ENCODE peak calls at places on chromosome 1, in seven cellular contexts. J, A, I, F, B, M and R are unnamed samples. For H3K36me3, the result is how much of the 10 kb centered on the place peaks cover.

GRCh38 chr1:7712731-7713323 is 58.3 kb upstream of the VAMP3 start:
- DNase-seq in J (no peak), A (no peak), I (no peak), F (no peak), B (no peak), M (no peak), R (no peak)

GRCh38 chr1:42479621-42480020 is 16.5 kb downstream of the CCDC30 start:
- DNase-seq in J (no peak), A (no peak), I (peak), F (peak), B (peak), M (no peak), R (no peak)

GRCh38 chr1:74937176-74937575 is 197.0 kb upstream of the LHX8 start:
- DNase-seq in J (no peak), A (no peak), I (no peak), F (no peak), B (no peak), M (no peak), R (no peak)

GRCh38 chr1:235853653-235854052 is 13.1 kb downstream of the LYST start:
- DNase-seq in J (no peak), A (no peak), I (no peak), F (no peak), B (no peak), M (no peak), R (no peak)

GRCh38 chr1:66282343-66282852 is 251.6 kb upstream of the SGIP1 start:
- DNase-seq in J (peak), A (no peak), I (no peak), F (peak), B (peak), M (peak), R (no peak)

GRCh38 chr1:67463298-67463960 is 33.2 kb upstream of the SERBP1 start:
- DNase-seq in J (no peak), A (no peak), I (peak), F (no peak), B (no peak), M (no peak), R (no peak)

GRCh38 chr1:41626146-41626545 is 141.7 kb upstream of the EDN2 start:
- DNase-seq in J (no peak), A (no peak), I (no peak), F (peak), B (peak), M (no peak), R (no peak)

GRCh38 chr1:215402147-215402546 is 165.0 kb upstream of the KCTD3 start:
- DNase-seq in J (no peak), A (no peak), I (no peak), F (no peak), B (no peak), M (no peak), R (no peak)

GRCh38 chr1:89908294-89908992 is 86.5 kb upstream of the ZNF326 start:
- DNase-seq in J (no peak), A (no peak), I (no peak), F (no peak), B (no peak), M (peak), R (no peak)

GRCh38 chr1:51636765-51637522 is 20.1 kb downstream of the OSBPL9 start:
- DNase-seq in J (no peak), A (peak), I (no peak), F (peak), B (peak), M (peak), R (peak)

GRCh38 chr1:66214901-66215300 is 319.1 kb upstream of the SGIP1 start:
- DNase-seq in J (no peak), A (no peak), I (no peak), F (peak), B (no peak), M (no peak), R (no peak)

GRCh38 chr1:12451560-12451900 is 166.5 kb downstream of the DHRS3 start:
- DNase-seq in J (no peak), A (no peak), I (no peak), F (no peak), B (no peak), M (no peak), R (no peak)

GRCh38 chr1:221742555-221743415 is 896 bp upstream of the DUSP10 start:
- DNase-seq in J (peak), A (peak), I (peak), F (peak), B (peak), M (peak), R (peak)

GRCh38 chr1:95043141-95043980 is 29.4 kb downstream of the ALG14 start:
- DNase-seq in J (peak), A (peak), I (peak), F (peak), B (peak), M (peak), R (peak)

GRCh38 chr1:95041491-95042165 is 31.1 kb downstream of the ALG14 start:
- DNase-seq in J (no peak), A (no peak), I (peak), F (peak), B (peak), M (peak), R (no peak)

GRCh38 chr1:95040032-95040525 is 32.7 kb downstream of the ALG14 start:
- DNase-seq in J (no peak), A (no peak), I (no peak), F (no peak), B (no peak), M (no peak), R (no peak)

GRCh38 chr1:95039360-95040031 is 33.3 kb downstream of the ALG14 start:
- DNase-seq in J (no peak), A (no peak), I (no peak), F (no peak), B (peak), M (no peak), R (no peak)

GRCh38 chr1:95042286-95042685 is 30.5 kb downstream of the ALG14 start:
- DNase-seq in J (no peak), A (peak), I (peak), F (peak), B (peak), M (no peak), R (no peak)
- H3K4me3 ChIP-seq in J (no peak), A (no peak), I (no peak), F (no peak), B (peak), M (no peak), R (no peak)

GRCh38 chr1:90995495-90995894 is 26.3 kb downstream of the ZNF644 start:
- DNase-seq in J (no peak), A (no peak), I (no peak), F (no peak), B (no peak), M (no peak), R (no peak)

GRCh38 chr1:90990779-90991178 is 31.1 kb downstream of the ZNF644 start:
- DNase-seq in J (no peak), A (no peak), I (no peak), F (no peak), B (no peak), M (no peak), R (no peak)

GRCh38 chr1:90994461-90994860 is 27.4 kb downstream of the ZNF644 start:
- DNase-seq in J (no peak), A (no peak), I (no peak), F (no peak), B (no peak), M (no peak), R (no peak)

GRCh38 chr1:90989990-90990389 is 31.8 kb downstream of the ZNF644 start:
- DNase-seq in J (no peak), A (no peak), I (no peak), F (no peak), B (no peak), M (no peak), R (no peak)

DNA sequence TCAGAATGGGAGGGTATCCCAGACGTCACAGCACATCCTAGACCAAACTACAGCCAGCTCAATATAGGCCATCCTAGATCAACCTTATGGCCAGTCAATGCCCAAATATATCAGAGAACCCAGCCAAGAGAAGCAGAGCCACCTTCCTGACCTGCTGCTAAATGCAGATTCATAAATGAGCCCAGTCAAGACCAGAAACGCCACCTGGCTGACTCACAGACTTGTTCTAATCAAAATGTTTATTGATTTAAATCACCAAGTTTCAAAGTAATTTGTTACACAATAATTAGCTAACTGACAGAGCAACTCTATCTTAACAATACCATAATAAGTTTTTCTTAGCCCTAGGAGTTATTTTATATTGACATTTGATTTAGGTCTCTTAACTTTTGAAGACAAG is 28.6 kb downstream of the ZNF644 start:
- DNase-seq in J (no peak), A (no peak), I (no peak), F (no peak), B (no peak), M (no peak), R (no peak)
- H3K36me3 ChIP-seq in J (under half), A (under half), I (under half), F (under half), B (under half), M (under half), R (under half)

GRCh38 chr1:230745071-230745470 is 2.1 kb upstream of the CAPN9 start:
- DNase-seq in J (no peak), A (no peak), I (no peak), F (no peak), B (no peak), M (no peak), R (no peak)

GRCh38 chr1:230749150-230749549 is 2.0 kb downstream of the CAPN9 start:
- DNase-seq in J (no peak), A (no peak), I (no peak), F (no peak), B (no peak), M (no peak), R (no peak)

GRCh38 chr1:230747886-230748800 is 955 bp downstream of the CAPN9 start:
- DNase-seq in J (no peak), A (no peak), I (no peak), F (no peak), B (no peak), M (no peak), R (no peak)

GRCh38 chr1:230746617-230747016 is 571 bp upstream of the CAPN9 start:
- DNase-seq in J (no peak), A (no peak), I (no peak), F (no peak), B (peak), M (no peak), R (no peak)

DNA sequence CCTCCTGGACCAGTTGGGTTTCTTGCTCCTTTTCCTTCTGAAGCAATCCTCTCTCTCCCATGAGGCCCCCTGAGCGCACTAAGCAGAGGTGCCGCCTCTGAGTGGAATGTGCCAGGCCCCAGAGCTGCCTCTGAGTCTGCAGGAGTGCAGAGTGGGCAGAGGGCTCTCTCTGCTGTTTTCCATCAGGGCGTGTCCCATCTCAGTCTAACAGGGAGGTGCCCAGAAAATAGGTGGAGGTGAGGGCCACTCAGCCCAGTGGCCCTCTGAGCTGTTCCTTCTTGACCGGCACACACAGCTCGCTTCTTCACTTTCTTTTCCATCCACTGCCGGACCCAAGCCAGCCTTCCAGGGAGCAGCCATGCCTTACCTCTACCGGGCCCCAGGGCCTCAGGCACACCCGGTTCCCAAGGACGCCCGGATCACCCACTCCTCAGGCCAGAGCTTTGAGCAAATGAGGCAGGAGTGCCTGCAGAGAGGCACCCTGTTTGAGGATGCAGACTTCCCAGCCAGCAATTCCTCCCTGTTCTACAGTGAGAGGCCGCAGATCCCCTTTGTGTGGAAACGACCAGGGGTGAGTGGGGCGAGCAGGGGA is at the start of gene CAPN9:
- DNase-seq in J (no peak), A (no peak), I (no peak), F (no peak), B (no peak), M (no peak), R (no peak)
- H3K4me3 ChIP-seq in J (no peak), A (no peak), I (no peak), F (no peak), B (no peak), M (no peak), R (no peak)

DNA sequence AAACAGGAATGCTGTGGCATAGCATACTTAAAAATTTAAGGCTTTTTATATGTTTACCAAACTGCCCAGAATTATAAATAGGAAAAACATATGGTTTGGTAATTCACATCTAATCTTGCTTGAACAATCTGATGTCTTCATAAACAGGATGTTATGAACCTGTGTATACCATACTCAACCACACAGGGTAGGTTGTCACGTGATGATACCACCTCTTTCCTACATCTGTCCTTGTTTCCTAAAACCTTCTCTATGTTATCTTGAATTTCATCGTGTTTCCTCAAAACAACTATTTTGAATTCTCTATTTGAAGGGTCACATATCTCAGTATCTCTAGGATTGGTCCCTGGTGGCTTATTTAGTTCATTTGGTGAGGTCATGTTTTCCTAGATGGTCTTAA is 631.0 kb upstream of the PKN2 start:
- DNase-seq in J (no peak), A (no peak), I (no peak), F (no peak), B (no peak), M (no peak), R (no peak)
- H3K36me3 ChIP-seq in J (under half), A (under half), I (under half), F (under half), B (under half), M (under half), R (under half)

DNA sequence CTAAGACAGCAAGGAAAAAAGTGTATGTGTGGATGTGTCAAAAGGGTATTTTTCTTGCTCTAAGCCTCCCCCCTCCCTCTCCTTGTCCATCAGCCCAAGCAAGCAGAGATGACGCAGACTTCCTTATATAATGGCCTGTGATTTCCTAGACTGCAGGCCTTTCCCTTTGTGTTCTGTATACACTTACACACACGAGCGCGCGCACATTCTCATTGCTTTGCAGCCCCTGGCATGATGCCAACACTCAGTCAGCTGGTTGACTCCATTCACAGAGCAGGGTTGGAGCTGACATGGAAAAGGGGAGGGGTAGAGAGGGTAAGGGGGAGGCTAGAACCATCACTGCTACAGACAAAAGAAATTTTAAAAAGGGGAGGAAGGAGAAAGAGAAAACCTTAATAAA is 41.8 kb downstream of the GATAD2B start:
- DNase-seq in J (no peak), A (peak), I (peak), F (peak), B (peak), M (peak), R (peak)
- H3K4me3 ChIP-seq in J (no peak), A (no peak), I (no peak), F (no peak), B (peak), M (peak), R (peak)

DNA sequence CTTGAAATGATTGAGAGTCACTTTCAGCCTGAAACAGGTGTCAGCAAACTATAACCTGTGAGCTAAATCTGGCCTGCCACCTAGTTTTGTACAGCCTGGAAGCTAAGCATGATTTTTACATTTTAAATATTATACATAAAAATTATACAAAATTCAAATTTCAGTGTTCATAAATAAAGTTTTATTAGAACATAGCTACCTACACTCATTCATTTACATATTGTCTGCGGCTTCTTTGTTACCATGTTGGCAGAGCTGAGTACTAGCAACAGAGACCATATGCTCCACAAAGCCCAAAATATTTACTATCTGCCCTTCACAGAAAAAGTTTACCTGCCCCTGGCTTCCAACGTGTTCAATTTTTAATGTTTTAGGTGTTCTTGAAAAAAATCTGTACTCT is 8.0 kb upstream of the C1orf162 start:
- DNase-seq in J (no peak), A (no peak), I (no peak), F (no peak), B (no peak), M (no peak), R (no peak)
- H3K36me3 ChIP-seq in J (under half), A (half or more), I (under half), F (under half), B (under half), M (under half), R (under half)

DNA sequence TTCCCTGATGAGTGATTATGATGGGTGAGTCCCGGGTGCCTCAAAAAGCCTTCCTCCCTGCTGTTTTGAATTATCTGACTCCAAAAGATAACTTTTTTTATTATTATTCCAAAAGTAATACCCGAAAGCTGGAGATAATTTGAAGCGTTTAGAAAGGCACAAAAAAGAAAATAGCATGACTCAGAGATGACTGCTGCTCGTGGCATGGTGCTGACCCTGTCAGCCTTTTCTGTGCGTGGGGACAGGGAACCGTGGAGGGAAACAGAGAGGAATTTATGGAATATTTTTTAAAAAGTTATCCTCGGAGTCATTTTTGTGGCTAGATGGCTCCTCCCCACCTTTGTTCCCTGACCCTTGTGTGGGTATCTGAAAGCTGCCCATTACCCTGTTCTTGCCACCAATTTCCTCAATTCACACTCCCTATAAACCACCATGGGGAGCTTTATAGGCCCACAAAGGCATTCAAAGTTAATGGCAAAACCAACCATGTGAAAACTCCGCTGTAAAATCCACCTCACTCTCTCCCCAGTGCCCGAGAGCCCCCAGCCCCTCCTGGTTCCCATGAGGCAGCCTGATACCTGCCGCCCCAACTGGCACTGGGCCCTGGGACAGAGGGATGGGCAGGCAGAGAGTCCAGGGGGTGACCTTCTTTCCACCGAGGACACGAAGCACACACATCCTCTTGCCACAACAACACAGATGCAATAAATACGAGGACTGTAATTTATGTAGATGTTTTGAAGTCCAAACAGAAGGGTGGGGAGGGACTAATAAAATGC is 37.5 kb downstream of the IGSF21 start:
- DNase-seq in J (no peak), A (no peak), I (no peak), F (no peak), B (no peak), M (no peak), R (no peak)
- H3K4me3 ChIP-seq in J (no peak), A (no peak), I (no peak), F (no peak), B (no peak), M (no peak), R (no peak)

GRCh38 chr1:162566870-162567269 is 5.3 kb downstream of the UAP1 start:
- DNase-seq in J (no peak), A (no peak), I (no peak), F (no peak), B (no peak), M (no peak), R (no peak)

GRCh38 chr1:162562452-162562828 is 918 bp downstream of the UAP1 start:
- DNase-seq in J (no peak), A (no peak), I (no peak), F (peak), B (peak), M (peak), R (no peak)

GRCh38 chr1:162564762-162565218 is 3.3 kb downstream of the UAP1 start:
- DNase-seq in J (no peak), A (no peak), I (no peak), F (peak), B (peak), M (no peak), R (no peak)

GRCh38 chr1:162568802-162569201 is 7.3 kb downstream of the UAP1 start:
- DNase-seq in J (no peak), A (no peak), I (no peak), F (no peak), B (no peak), M (peak), R (no peak)

DNA sequence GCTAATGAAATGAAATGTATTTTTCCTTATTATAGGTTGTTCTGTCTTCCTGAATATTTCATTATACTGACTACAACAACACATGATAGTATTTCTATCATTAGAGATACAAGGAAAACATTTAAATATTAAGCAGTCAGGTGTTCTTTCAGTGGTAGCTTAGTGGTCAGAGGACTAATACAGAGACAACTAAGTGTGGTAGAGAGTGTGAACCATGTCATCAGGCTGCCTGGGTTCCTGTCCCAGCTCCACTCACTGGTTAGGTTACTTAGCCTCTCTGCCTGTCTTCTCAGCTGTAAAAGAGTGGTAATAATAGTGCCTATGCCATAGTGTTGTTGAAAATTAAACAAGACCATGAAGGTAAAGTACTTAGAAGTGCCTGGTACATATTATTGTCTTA is 3.9 kb downstream of the UAP1 start:
- DNase-seq in J (no peak), A (no peak), I (no peak), F (no peak), B (no peak), M (no peak), R (no peak)
- H3K36me3 ChIP-seq in J (under half), A (under half), I (under half), F (under half), B (under half), M (under half), R (under half)